ENCODE peak calls at places on chromosomes 12 and 14, in nine cellular contexts. X is COR-L47; V is ELR; J is HEK293T; B is activated CD8-positive, alpha-beta memory T cell treated with anti-CD3 and anti-CD28 coated beads, Interleukin-2, amount 50 U/mL, for 4 hours; F is ELF-1; P is stimulated activated CD8-positive, alpha-beta memory T cell treated with anti-CD3 and anti-CD28 coated beads, Interleukin-15, amount 100 ng/mL, for 24 hours; R is brain microvascular endothelial cell; S is cerebellar cortex. H is an unnamed sample.

GRCh38 chr14:91286530-91286937 is 42.0 kb upstream of the GPR68 start:
- DNase-seq in R (peak), S (peak), F (peak), J (peak), X (peak), B (peak), P (peak), V (peak), H (no peak)

GRCh38 chr12:52354197-52354596 is 13.1 kb downstream of the KRT85 start:
- DNase-seq in R (no peak), V (no peak), F (no peak), P (no peak), X (peak), B (no peak), J (no peak), S (no peak), H (no peak)

GRCh38 chr14:104136472-104137296 is 1.7 kb upstream of the KIF26A start:
- DNase-seq in V (no peak), R (no peak), B (no peak), X (peak), S (no peak), P (no peak), J (no peak), F (no peak), H (no peak)

GRCh38 chr14:68464716-68465115 is 328.2 kb downstream of the ZFP36L1 start:
- DNase-seq in S (no peak), F (no peak), P (no peak), R (peak), J (no peak), B (no peak), V (peak), X (no peak), H (no peak)

GRCh38 chr14:50037837-50038236 is 78.5 kb downstream of the VCPKMT start:
- DNase-seq in P (no peak), J (no peak), B (no peak), F (no peak), S (no peak), R (no peak), X (no peak), V (no peak), H (no peak)

GRCh38 chr12:51705450-51705849 is 114.4 kb downstream of the SCN8A start:
- DNase-seq in J (no peak), X (no peak), V (peak), P (no peak), R (no peak), B (no peak), S (no peak), F (no peak), H (no peak)

GRCh38 chr14:96166475-96167223 is 38.0 kb upstream of the BDKRB2 start:
- DNase-seq in B (no peak), J (no peak), S (no peak), R (no peak), V (no peak), F (no peak), X (no peak), P (no peak), H (peak)

GRCh38 chr12:50077099-50077498 is 8.0 kb upstream of the SMARCD1 start:
- DNase-seq in B (no peak), P (no peak), R (no peak), X (no peak), V (no peak), J (no peak), F (no peak), S (no peak), H (no peak)

GRCh38 chr12:100265732-100266131 is 1.1 kb downstream of the DEPDC4 start:
- DNase-seq in R (no peak), F (no peak), J (no peak), X (no peak), P (no peak), S (no peak), V (no peak), B (no peak), H (no peak)

GRCh38 chr12:10749700-10750384 is 26.7 kb upstream of the YBX3 start:
- DNase-seq in V (peak), S (peak), R (peak), B (peak), J (peak), P (no peak), X (peak), F (peak), H (peak)

GRCh38 chr12:130945793-130946492 is 7.8 kb upstream of the ADGRD1 start:
- DNase-seq in P (no peak), S (no peak), J (no peak), R (no peak), B (no peak), X (no peak), F (no peak), V (no peak), H (no peak)

GRCh38 chr12:88733003-88733402 is 152.7 kb upstream of the KITLG start:
- DNase-seq in R (no peak), F (no peak), X (peak), V (no peak), J (no peak), B (no peak), S (no peak), P (no peak), H (no peak)

GRCh38 chr12:109389146-109389545 is 41.4 kb downstream of the MYO1H start:
- DNase-seq in J (no peak), F (peak), V (peak), X (no peak), R (no peak), P (no peak), B (no peak), S (no peak), H (no peak)

GRCh38 chr14:52355016-52355430 is 40.9 kb downstream of the PTGER2 start:
- DNase-seq in F (no peak), B (no peak), R (peak), S (no peak), P (no peak), X (no peak), J (no peak), V (peak), H (peak)

GRCh38 chr12:68559984-68560822 is 50.5 kb upstream of the RAP1B start:
- DNase-seq in B (no peak), P (no peak), V (no peak), R (peak), F (peak), J (no peak), S (no peak), X (no peak), H (no peak)

GRCh38 chr12:119870462-119870861 is 6.7 kb downstream of the CIT start:
- DNase-seq in F (no peak), R (no peak), V (no peak), X (no peak), B (no peak), J (no peak), P (no peak), S (no peak), H (no peak)

GRCh38 chr12:109679716-109680520 is 33.7 kb upstream of the FAM222A start:
- DNase-seq in P (no peak), J (no peak), V (no peak), B (no peak), F (no peak), X (peak), R (no peak), S (peak), H (no peak)

GRCh38 chr14:69055125-69055524 is 76.0 kb upstream of the ACTN1 start:
- DNase-seq in P (no peak), V (peak), R (peak), S (no peak), B (no peak), J (no peak), F (no peak), X (no peak), H (no peak)

GRCh38 chr14:84390010-84390409 is 1139.9 kb upstream of the FLRT2 start:
- DNase-seq in V (no peak), B (no peak), X (no peak), J (no peak), S (no peak), F (no peak), R (no peak), P (no peak), H (no peak)

GRCh38 chr12:117061555-117062079 is 37.6 kb downstream of the TESC start:
- DNase-seq in P (no peak), F (no peak), J (no peak), X (no peak), S (no peak), V (no peak), B (no peak), R (no peak), H (no peak)

H was measured in AG09309.